ENCODE peak calls at places on chromosomes 4 and X, in eight cellular contexts. Z is thyroid gland; B is stimulated activated CD4-positive, alpha-beta T cell treated with anti-CD3 and anti-CD28 coated beads, Interleukin-1b, Interleukin-23, amount 100 ng/mL, for 24 hours; I is SW480; C is stimulated activated CD8-positive, alpha-beta memory T cell treated with anti-CD3 and anti-CD28 coated beads, Interleukin-15, amount 100 ng/mL, for 24 hours; U is fibroblast of mammary gland; V is fibroblast of lung; H is NCI-H460. W is an unnamed sample.
A peak's percentile ranks its signal among the peaks of the same experiment; 100 is the strongest.

GRCh38 chr4:13509442-13509841 is 25.3 kb upstream of the RAB28 start:
- DNase-seq in Z (no peak), B (no peak), I (no peak), C (no peak), U (no peak), V (no peak), H (no peak), W (no peak)

GRCh38 chr4:156677136-156677535 is 294.5 kb downstream of the PDGFC start:
- DNase-seq in Z (peak; percentile 1), B (no peak), I (peak; percentile 41), C (no peak), U (peak; percentile 60), V (peak; percentile 67), H (peak; percentile 41), W (no peak)

GRCh38 chrX:20019672-20020365 is 29.0 kb upstream of the BCLAF3 start:
- DNase-seq in Z (no peak), B (no peak), I (no peak), C (no peak), U (no peak), V (no peak), H (no peak), W (no peak)

GRCh38 chrX:2967998-2968909 is 38.1 kb upstream of the ARSH start:
- DNase-seq in Z (peak; percentile 2), B (peak; percentile 10), I (no peak), C (no peak), U (peak; percentile 55), V (peak; percentile 80), H (peak; percentile 17), W (no peak)

GRCh38 chr4:46886711-46887110 is 22.3 kb downstream of the COX7B2 start:
- DNase-seq in Z (no peak), B (no peak), I (peak; percentile 6), C (no peak), U (peak; percentile 6), V (peak; percentile 12), H (peak; percentile 4), W (no peak)

GRCh38 chr4:77193511-77194236 is 36.7 kb downstream of the CCNG2 start:
- DNase-seq in Z (peak; percentile 17), B (peak; percentile 59), I (no peak), C (peak; percentile 17), U (no peak), V (no peak), H (no peak), W (peak; percentile 61)

GRCh38 chr4:373062-373839 is 35.6 kb downstream of the ZNF141 start:
- DNase-seq in Z (no peak), B (no peak), I (no peak), C (no peak), U (no peak), V (no peak), H (no peak), W (no peak)

GRCh38 chr4:110988741-110989140 is 365.9 kb upstream of the PITX2 start:
- DNase-seq in Z (no peak), B (no peak), I (no peak), C (no peak), U (no peak), V (no peak), H (no peak), W (no peak)

GRCh38 chrX:46140272-46140671 is 404.9 kb downstream of the ZNF674 start:
- DNase-seq in Z (no peak), B (no peak), I (no peak), C (no peak), U (peak; percentile 43), V (peak; percentile 49), H (no peak), W (no peak)

GRCh38 chr4:140095694-140096482 is 58.1 kb downstream of the MAML3 start:
- DNase-seq in Z (no peak), B (peak; percentile 55), I (peak; percentile 58), C (no peak), U (peak; percentile 99), V (peak; percentile 100), H (peak; percentile 96), W (peak; percentile 61)

GRCh38 chr4:189255636-189256035 is 685.0 kb upstream of the FRG1 start:
- DNase-seq in Z (no peak), B (no peak), I (no peak), C (no peak), U (no peak), V (no peak), H (no peak), W (no peak)

GRCh38 chrX:139739138-139739537 is 31.2 kb upstream of the MCF2 start:
- DNase-seq in Z (no peak), B (no peak), I (peak; percentile 1), C (no peak), U (peak; percentile 77), V (peak; percentile 72), H (no peak), W (no peak)

GRCh38 chr4:133000012-133000411 is 149.1 kb upstream of the PCDH10 start:
- DNase-seq in Z (no peak), B (no peak), I (no peak), C (no peak), U (no peak), V (peak; percentile 78), H (no peak), W (no peak)

GRCh38 chrX:85698921-85699320 is 319.5 kb upstream of the POF1B start:
- DNase-seq in Z (no peak), B (no peak), I (no peak), C (no peak), U (no peak), V (no peak), H (no peak), W (no peak)

GRCh38 chrX:28591542-28591941 is 4.3 kb downstream of the IL1RAPL1 start:
- DNase-seq in Z (no peak), B (no peak), I (no peak), C (no peak), U (no peak), V (no peak), H (no peak), W (no peak)

GRCh38 chr4:121358473-121358872 is 22.3 kb downstream of the QRFPR start:
- DNase-seq in Z (no peak), B (no peak), I (peak; percentile 50), C (no peak), U (peak; percentile 78), V (peak; percentile 48), H (peak; percentile 38), W (no peak)

GRCh38 chr4:38683265-38683664 is 19.3 kb downstream of the KLF3 start:
- DNase-seq in Z (no peak), B (no peak), I (no peak), C (no peak), U (no peak), V (no peak), H (no peak), W (no peak)

GRCh38 chrX:150483576-150483975 is 84.8 kb upstream of the MTM1 start:
- DNase-seq in Z (no peak), B (no peak), I (no peak), C (no peak), U (no peak), V (no peak), H (no peak), W (no peak)

GRCh38 chr4:8526363-8526855 is 53.8 kb upstream of the GPR78 start:
- DNase-seq in Z (no peak), B (no peak), I (no peak), C (no peak), U (no peak), V (no peak), H (no peak), W (no peak)

GRCh38 chr4:8278009-8278395 is 8.4 kb downstream of the HTRA3 start:
- DNase-seq in Z (no peak), B (no peak), I (no peak), C (no peak), U (peak; percentile 42), V (peak; percentile 34), H (no peak), W (no peak)

GRCh38 chr4:162015090-162015489 is 148.7 kb downstream of the FSTL5 start:
- DNase-seq in Z (no peak), B (no peak), I (no peak), C (no peak), U (no peak), V (peak; percentile 65), H (no peak), W (no peak)

GRCh38 chr4:113692809-113693411 is 68.6 kb downstream of the CAMK2D start:
- DNase-seq in Z (no peak), B (no peak), I (no peak), C (no peak), U (peak; percentile 13), V (no peak), H (no peak), W (no peak)

GRCh38 chrX:3346436-3347329 is at the start of gene MXRA5:
- DNase-seq in Z (peak; percentile 82), B (no peak), I (no peak), C (no peak), U (peak; percentile 32), V (peak; percentile 75), H (no peak), W (no peak)

GRCh38 chrX:115178473-115178872 is 10.7 kb upstream of the RBMXL3 start:
- DNase-seq in Z (no peak), B (no peak), I (no peak), C (no peak), U (no peak), V (no peak), H (no peak), W (no peak)

GRCh38 chr4:7156273-7157139 is 35.8 kb upstream of the SORCS2 start:
- DNase-seq in Z (peak; percentile 52), B (no peak), I (no peak), C (no peak), U (peak; percentile 27), V (peak; percentile 37), H (no peak), W (no peak)

GRCh38 chrX:16671005-16671404 is 21.0 kb downstream of the S100G start:
- DNase-seq in Z (no peak), B (no peak), I (peak; percentile 37), C (no peak), U (peak; percentile 74), V (peak; percentile 45), H (peak; percentile 13), W (no peak)

GRCh38 chr4:51963871-51964513 is 56.2 kb downstream of the LRRC66 start:
- DNase-seq in Z (no peak), B (no peak), I (no peak), C (no peak), U (no peak), V (no peak), H (no peak), W (no peak)

GRCh38 chrX:6021316-6022091 is 207.2 kb downstream of the NLGN4X start:
- DNase-seq in Z (no peak), B (no peak), I (peak; percentile 3), C (no peak), U (peak; percentile 21), V (peak; percentile 27), H (no peak), W (no peak)

GRCh38 chr4:80069837-80070788 is 2.9 kb downstream of the ANTXR2 start:
- DNase-seq in Z (no peak), B (no peak), I (no peak), C (no peak), U (peak; percentile 67), V (peak; percentile 65), H (no peak), W (no peak)

GRCh38 chrX:100812216-100813158 is 7.7 kb upstream of the CSTF2 start:
- DNase-seq in Z (no peak), B (no peak), I (no peak), C (no peak), U (no peak), V (no peak), H (no peak), W (no peak)

GRCh38 chr4:80188457-80188800 is 8.9 kb upstream of the PRDM8 start:
- DNase-seq in Z (no peak), B (no peak), I (no peak), C (no peak), U (no peak), V (no peak), H (no peak), W (no peak)

GRCh38 chrX:74118503-74118902 is 185.5 kb upstream of the ZCCHC13 start:
- DNase-seq in Z (no peak), B (no peak), I (peak; percentile 2), C (no peak), U (no peak), V (no peak), H (no peak), W (no peak)

GRCh38 chr4:1195109-1195671 is 22.8 kb upstream of the SPON2 start:
- DNase-seq in Z (no peak), B (no peak), I (no peak), C (no peak), U (peak; percentile 60), V (no peak), H (no peak), W (no peak)

GRCh38 chrX:40170830-40171512 is 73.2 kb upstream of the BCOR start:
- DNase-seq in Z (no peak), B (no peak), I (no peak), C (no peak), U (no peak), V (no peak), H (no peak), W (no peak)

W was measured in T-helper 22 cell.